ENCODE peak calls at places on chromosomes 11 and 22, in seven cellular contexts. One of them, this sample, is unnamed.
A peak's percentile ranks its signal among the peaks of the same experiment; 100 is the strongest.

GRCh38 chr22:17855891-17856290 is 81.6 kb upstream of the BID start:
- DNase-seq in prostate gland: no peak
- DNase-seq in Caco-2: no peak
- DNase-seq in astrocyte: no peak
- DNase-seq in heart right ventricle: no peak
- DNase-seq in cardiac fibroblast: no peak
- DNase-seq in adrenal gland: no peak
- DNase-seq in this sample: no peak

GRCh38 chr22:23088199-23088604 is 17.9 kb downstream of the GNAZ start:
- DNase-seq in heart right ventricle: no peak
- DNase-seq in astrocyte: no peak
- DNase-seq in Caco-2: no peak
- DNase-seq in cardiac fibroblast: no peak
- DNase-seq in prostate gland: no peak
- DNase-seq in adrenal gland: peak; percentile 43
- DNase-seq in this sample: no peak

GRCh38 chr11:107565219-107565937 is at the start of gene ALKBH8:
- DNase-seq in astrocyte: peak; percentile 47
- DNase-seq in Caco-2: peak; percentile 83
- DNase-seq in adrenal gland: peak; percentile 73
- DNase-seq in cardiac fibroblast: peak; percentile 73
- DNase-seq in prostate gland: peak; percentile 71
- DNase-seq in heart right ventricle: peak; percentile 81
- DNase-seq in this sample: no peak

GRCh38 chr11:111846063-111846462 is 25.3 kb downstream of the ALG9 start:
- DNase-seq in adrenal gland: no peak
- DNase-seq in astrocyte: peak; percentile 76
- DNase-seq in Caco-2: no peak
- DNase-seq in prostate gland: no peak
- DNase-seq in cardiac fibroblast: peak; percentile 60
- DNase-seq in heart right ventricle: no peak
- DNase-seq in this sample: peak; percentile 36

GRCh38 chr11:116379185-116379828 is 393.5 kb downstream of the BUD13 start:
- DNase-seq in Caco-2: peak; percentile 57
- DNase-seq in astrocyte: no peak
- DNase-seq in cardiac fibroblast: peak; percentile 1
- DNase-seq in prostate gland: no peak
- DNase-seq in adrenal gland: peak; percentile 40
- DNase-seq in heart right ventricle: peak; percentile 32
- DNase-seq in this sample: no peak

GRCh38 chr11:95299078-95299611 is 68.1 kb upstream of the SESN3 start:
- DNase-seq in cardiac fibroblast: no peak
- DNase-seq in astrocyte: peak; percentile 81
- DNase-seq in Caco-2: peak; percentile 57
- DNase-seq in prostate gland: no peak
- DNase-seq in heart right ventricle: no peak
- DNase-seq in adrenal gland: no peak
- DNase-seq in this sample: no peak

GRCh38 chr11:118918128-118918685 is 7.5 kb downstream of the BCL9L start:
- DNase-seq in prostate gland: peak; percentile 72
- DNase-seq in heart right ventricle: peak; percentile 80
- DNase-seq in astrocyte: peak; percentile 89
- DNase-seq in cardiac fibroblast: peak; percentile 92
- DNase-seq in Caco-2: peak; percentile 99
- DNase-seq in adrenal gland: peak; percentile 66
- DNase-seq in this sample: no peak

GRCh38 chr11:63922673-63923192 is 5.8 kb upstream of the RCOR2 start:
- DNase-seq in adrenal gland: no peak
- DNase-seq in heart right ventricle: no peak
- DNase-seq in prostate gland: no peak
- DNase-seq in Caco-2: no peak
- DNase-seq in cardiac fibroblast: no peak
- DNase-seq in astrocyte: no peak
- DNase-seq in this sample: no peak

GRCh38 chr11:65078151-65078550 is 5.7 kb downstream of the CDCA5 start:
- DNase-seq in prostate gland: no peak
- DNase-seq in adrenal gland: no peak
- DNase-seq in Caco-2: peak; percentile 63
- DNase-seq in cardiac fibroblast: peak; percentile 47
- DNase-seq in heart right ventricle: no peak
- DNase-seq in astrocyte: no peak
- DNase-seq in this sample: no peak

GRCh38 chr11:62556102-62556871 is 9.7 kb upstream of the AHNAK start:
- DNase-seq in prostate gland: peak; percentile 87
- DNase-seq in astrocyte: peak; percentile 87
- DNase-seq in Caco-2: peak; percentile 78
- DNase-seq in adrenal gland: peak; percentile 87
- DNase-seq in heart right ventricle: peak; percentile 88
- DNase-seq in cardiac fibroblast: peak; percentile 96
- DNase-seq in this sample: peak; percentile 97

GRCh38 chr11:85694385-85694980 is 8.5 kb upstream of the CCDC89 start:
- DNase-seq in adrenal gland: no peak
- DNase-seq in Caco-2: no peak
- DNase-seq in cardiac fibroblast: peak; percentile 78
- DNase-seq in heart right ventricle: no peak
- DNase-seq in astrocyte: peak; percentile 38
- DNase-seq in prostate gland: no peak
- DNase-seq in this sample: peak; percentile 33

GRCh38 chr11:5807580-5807979 is 1.1 kb upstream of the OR52N2 start:
- DNase-seq in heart right ventricle: no peak
- DNase-seq in astrocyte: no peak
- DNase-seq in cardiac fibroblast: no peak
- DNase-seq in prostate gland: no peak
- DNase-seq in adrenal gland: no peak
- DNase-seq in Caco-2: no peak
- DNase-seq in this sample: no peak

GRCh38 chr11:118243161-118243560 is 9.0 kb downstream of the MPZL3 start:
- DNase-seq in heart right ventricle: no peak
- DNase-seq in Caco-2: no peak
- DNase-seq in adrenal gland: no peak
- DNase-seq in cardiac fibroblast: no peak
- DNase-seq in astrocyte: no peak
- DNase-seq in prostate gland: no peak
- DNase-seq in this sample: no peak

GRCh38 chr11:19410032-19410431 is 169.3 kb upstream of the E2F8 start:
- DNase-seq in heart right ventricle: no peak
- DNase-seq in prostate gland: no peak
- DNase-seq in Caco-2: no peak
- DNase-seq in adrenal gland: no peak
- DNase-seq in cardiac fibroblast: no peak
- DNase-seq in astrocyte: no peak
- DNase-seq in this sample: no peak

GRCh38 chr22:23849009-23850006 is 8.4 kb upstream of the SLC2A11 start:
- DNase-seq in heart right ventricle: peak; percentile 81
- DNase-seq in Caco-2: peak; percentile 85
- DNase-seq in prostate gland: peak; percentile 66
- DNase-seq in cardiac fibroblast: peak; percentile 74
- DNase-seq in astrocyte: no peak
- DNase-seq in adrenal gland: peak; percentile 84
- DNase-seq in this sample: no peak

GRCh38 chr11:7353100-7353499 is 101.4 kb downstream of the SYT9 start:
- DNase-seq in Caco-2: peak; percentile 39
- DNase-seq in cardiac fibroblast: peak; percentile 25
- DNase-seq in astrocyte: no peak
- DNase-seq in heart right ventricle: peak; percentile 7
- DNase-seq in adrenal gland: no peak
- DNase-seq in prostate gland: no peak
- DNase-seq in this sample: no peak

GRCh38 chr22:20998411-20999336 is 3.2 kb downstream of the THAP7 start:
- DNase-seq in prostate gland: no peak
- DNase-seq in astrocyte: no peak
- DNase-seq in adrenal gland: no peak
- DNase-seq in heart right ventricle: no peak
- DNase-seq in Caco-2: no peak
- DNase-seq in cardiac fibroblast: peak; percentile 44
- DNase-seq in this sample: no peak

GRCh38 chr11:122778148-122778547 is 60.2 kb upstream of the CRTAM start:
- DNase-seq in astrocyte: peak; percentile 38
- DNase-seq in Caco-2: no peak
- DNase-seq in heart right ventricle: no peak
- DNase-seq in cardiac fibroblast: peak; percentile 72
- DNase-seq in prostate gland: no peak
- DNase-seq in adrenal gland: no peak
- DNase-seq in this sample: no peak

GRCh38 chr11:103359221-103359620 is 250.0 kb downstream of the DYNC2H1 start:
- DNase-seq in astrocyte: peak; percentile 56
- DNase-seq in Caco-2: peak; percentile 52
- DNase-seq in prostate gland: no peak
- DNase-seq in cardiac fibroblast: no peak
- DNase-seq in adrenal gland: no peak
- DNase-seq in heart right ventricle: no peak
- DNase-seq in this sample: no peak

GRCh38 chr11:28338371-28338770 is 230.2 kb downstream of the METTL15 start:
- DNase-seq in Caco-2: no peak
- DNase-seq in prostate gland: no peak
- DNase-seq in adrenal gland: no peak
- DNase-seq in heart right ventricle: no peak
- DNase-seq in astrocyte: no peak
- DNase-seq in cardiac fibroblast: no peak
- DNase-seq in this sample: no peak

GRCh38 chr11:90192869-90193582 is 29.8 kb downstream of the CHORDC1 start:
- DNase-seq in adrenal gland: no peak
- DNase-seq in heart right ventricle: no peak
- DNase-seq in prostate gland: no peak
- DNase-seq in astrocyte: no peak
- DNase-seq in cardiac fibroblast: no peak
- DNase-seq in Caco-2: no peak
- DNase-seq in this sample: no peak

GRCh38 chr11:15300282-15300681 is 185.6 kb downstream of the INSC start:
- DNase-seq in heart right ventricle: no peak
- DNase-seq in prostate gland: no peak
- DNase-seq in astrocyte: no peak
- DNase-seq in cardiac fibroblast: no peak
- DNase-seq in adrenal gland: no peak
- DNase-seq in Caco-2: no peak
- DNase-seq in this sample: no peak
- H3K4me3 ChIP-seq in heart right ventricle: no peak overlapping the region
- H3K4me3 ChIP-seq in prostate gland: no peak overlapping the region
- H3K4me3 ChIP-seq in astrocyte: no peak overlapping the region
- H3K4me3 ChIP-seq in cardiac fibroblast: no peak overlapping the region
- H3K4me3 ChIP-seq in adrenal gland: no peak overlapping the region
- H3K4me3 ChIP-seq in Caco-2: no peak overlapping the region
- H3K4me3 ChIP-seq in this sample: no peak overlapping the region

DNA sequence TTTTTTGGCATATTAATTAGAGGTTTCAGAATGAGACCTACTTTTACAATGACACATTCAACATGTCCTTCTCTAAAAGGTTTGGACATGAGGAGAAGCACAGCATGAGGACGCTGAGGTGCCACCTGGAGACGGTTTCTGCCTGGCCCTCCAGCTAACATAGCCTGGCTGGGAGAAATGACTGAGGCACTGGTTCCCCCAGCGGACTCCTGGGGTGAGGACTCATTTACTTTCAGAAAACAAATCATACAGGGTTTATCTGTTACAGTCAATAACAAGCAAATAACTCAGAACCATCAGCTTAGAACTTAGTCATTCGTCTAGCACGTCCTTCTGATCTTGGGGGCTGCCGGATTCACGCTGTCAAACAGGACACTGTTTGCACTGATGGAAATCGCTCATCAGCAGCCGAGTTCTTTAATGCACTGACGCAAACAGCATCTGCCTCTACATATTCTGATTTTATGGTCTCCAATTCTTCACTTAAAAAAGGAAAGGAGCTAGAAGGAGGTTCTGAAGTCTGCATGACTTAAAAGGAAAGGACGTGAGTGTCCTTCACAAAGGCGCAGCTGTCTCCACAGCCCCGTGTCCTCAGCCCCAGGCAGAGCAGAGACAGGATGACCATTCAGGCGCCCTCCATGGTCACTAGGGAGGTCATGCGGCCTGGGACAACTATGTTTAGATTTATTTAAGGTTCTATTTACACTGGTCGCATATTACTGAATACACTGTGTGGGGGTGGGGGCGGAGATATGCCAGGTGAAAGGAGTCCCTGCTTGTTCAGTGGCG is 44.2 kb downstream of the CERK start:
- DNase-seq in adrenal gland: no peak
- DNase-seq in astrocyte: no peak
- DNase-seq in heart right ventricle: no peak
- DNase-seq in Caco-2: no peak
- DNase-seq in prostate gland: no peak
- DNase-seq in cardiac fibroblast: no peak
- DNase-seq in this sample: no peak
- H3K4me3 ChIP-seq in adrenal gland: no peak overlapping the region
- H3K4me3 ChIP-seq in astrocyte: no peak overlapping the region
- H3K4me3 ChIP-seq in heart right ventricle: no peak overlapping the region
- H3K4me3 ChIP-seq in Caco-2: no peak overlapping the region
- H3K4me3 ChIP-seq in prostate gland: no peak overlapping the region
- H3K4me3 ChIP-seq in cardiac fibroblast: no peak overlapping the region
- H3K4me3 ChIP-seq in this sample: no peak overlapping the region

DNA sequence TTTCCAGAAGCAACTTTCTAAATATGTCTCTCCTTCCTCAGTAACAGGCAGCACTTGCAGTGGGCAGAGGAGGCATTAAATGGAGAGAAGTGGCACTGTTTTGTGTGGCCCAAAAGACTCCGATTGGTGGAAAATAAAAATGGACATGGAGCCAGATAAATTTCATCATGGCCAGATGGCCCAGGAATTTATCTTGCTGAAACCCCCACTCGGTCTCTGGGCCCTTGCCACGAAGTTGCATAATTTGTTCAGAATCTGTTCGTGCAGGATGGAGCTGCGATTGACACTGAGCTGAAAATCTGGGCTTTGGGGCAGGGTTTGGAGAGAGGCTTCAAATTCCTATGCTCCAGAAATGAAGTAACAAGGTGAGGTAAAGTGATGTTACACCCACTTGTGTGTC is 65.5 kb downstream of the C11orf91 start:
- DNase-seq in heart right ventricle: peak; percentile 29
- DNase-seq in cardiac fibroblast: peak; percentile 91
- DNase-seq in astrocyte: peak; percentile 53
- DNase-seq in prostate gland: no peak
- DNase-seq in adrenal gland: no peak
- DNase-seq in Caco-2: no peak
- DNase-seq in this sample: no peak
- H3K4me3 ChIP-seq in heart right ventricle: no peak overlapping the region
- H3K4me3 ChIP-seq in cardiac fibroblast: no peak overlapping the region
- H3K4me3 ChIP-seq in astrocyte: no peak overlapping the region
- H3K4me3 ChIP-seq in prostate gland: no peak overlapping the region
- H3K4me3 ChIP-seq in adrenal gland: no peak overlapping the region
- H3K4me3 ChIP-seq in Caco-2: no peak overlapping the region
- H3K4me3 ChIP-seq in this sample: no peak overlapping the region

GRCh38 chr11:114073506-114074381 is 14.2 kb downstream of the ZBTB16 start:
- DNase-seq in astrocyte: no peak
- DNase-seq in cardiac fibroblast: no peak
- DNase-seq in prostate gland: no peak
- DNase-seq in adrenal gland: no peak
- DNase-seq in heart right ventricle: no peak
- DNase-seq in Caco-2: no peak
- DNase-seq in this sample: no peak

GRCh38 chr11:114070464-114071139 is 11.1 kb downstream of the ZBTB16 start:
- DNase-seq in cardiac fibroblast: no peak
- DNase-seq in Caco-2: no peak
- DNase-seq in heart right ventricle: no peak
- DNase-seq in prostate gland: no peak
- DNase-seq in adrenal gland: no peak
- DNase-seq in astrocyte: no peak
- DNase-seq in this sample: no peak

GRCh38 chr11:114075343-114075610 is 15.8 kb downstream of the ZBTB16 start:
- DNase-seq in astrocyte: no peak
- DNase-seq in prostate gland: no peak
- DNase-seq in heart right ventricle: no peak
- DNase-seq in adrenal gland: no peak
- DNase-seq in cardiac fibroblast: no peak
- DNase-seq in Caco-2: no peak
- DNase-seq in this sample: no peak

GRCh38 chr11:114074546-114075342 is 15.2 kb downstream of the ZBTB16 start:
- DNase-seq in Caco-2: no peak
- DNase-seq in astrocyte: no peak
- DNase-seq in cardiac fibroblast: no peak
- DNase-seq in prostate gland: no peak
- DNase-seq in heart right ventricle: no peak
- DNase-seq in adrenal gland: no peak
- DNase-seq in this sample: no peak

GRCh38 chr11:114072978-114073377 is 13.5 kb downstream of the ZBTB16 start:
- DNase-seq in adrenal gland: no peak
- DNase-seq in cardiac fibroblast: no peak
- DNase-seq in heart right ventricle: no peak
- DNase-seq in Caco-2: no peak
- DNase-seq in astrocyte: no peak
- DNase-seq in prostate gland: no peak
- DNase-seq in this sample: no peak
- H3K4me3 ChIP-seq in adrenal gland: no peak overlapping the region
- H3K4me3 ChIP-seq in cardiac fibroblast: no peak overlapping the region
- H3K4me3 ChIP-seq in heart right ventricle: no peak overlapping the region
- H3K4me3 ChIP-seq in Caco-2: no peak overlapping the region
- H3K4me3 ChIP-seq in astrocyte: no peak overlapping the region
- H3K4me3 ChIP-seq in prostate gland: no peak overlapping the region
- H3K4me3 ChIP-seq in this sample: no peak overlapping the region

This sample was measured in HFF-Myc.